ENCODE peak calls at places on chromosomes 16 and 17, in four cellular contexts. Q, J, O and E are unnamed samples.

GRCh38 chr17:51152766-51153209 is 571 bp upstream of the NME1 start:
- DNase-seq in Q (no peak), J (no peak), O (no peak), E (no peak)

GRCh38 chr17:45341389-45342158 is 24.8 kb upstream of the MAP3K14 start:
- DNase-seq in O (peak; percentile 30), Q (peak; percentile 81), J (no peak), E (peak; percentile 45)

GRCh38 chr17:75565066-75565465 is 22.5 kb upstream of the MYO15B start:
- DNase-seq in J (no peak), Q (no peak), O (no peak), E (no peak)

GRCh38 chr17:31250229-31250628 is 46.8 kb downstream of the OMG start:
- DNase-seq in Q (no peak), O (no peak), J (no peak), E (no peak)

GRCh38 chr17:72486806-72487205 is 366.0 kb downstream of the SOX9 start:
- DNase-seq in Q (no peak), J (no peak), O (no peak), E (no peak)

GRCh38 chr17:40450175-40450574 is 6.9 kb downstream of the IGFBP4 start:
- DNase-seq in O (no peak), Q (no peak), J (no peak), E (no peak)

GRCh38 chr17:45675012-45675411 is 109.1 kb upstream of the CRHR1 start:
- DNase-seq in J (no peak), O (no peak), Q (no peak), E (no peak)

GRCh38 chr16:69366431-69366830 is 14.8 kb upstream of the TMED6 start:
- DNase-seq in O (no peak), J (no peak), Q (no peak), E (no peak)

GRCh38 chr16:49523435-49524159 is 150.0 kb downstream of the C16orf78 start:
- DNase-seq in Q (no peak), O (no peak), J (no peak), E (no peak)

GRCh38 chr17:65398036-65398787 is 163.2 kb downstream of the AXIN2 start:
- DNase-seq in J (no peak), Q (no peak), O (no peak), E (no peak)

GRCh38 chr16:78764478-78764877 is 665.0 kb downstream of the WWOX start:
- DNase-seq in J (no peak), Q (no peak), O (no peak), E (no peak)

GRCh38 chr17:31739300-31739699 is 119.7 kb downstream of the COPRS start:
- DNase-seq in J (no peak), Q (no peak), O (no peak), E (no peak)

GRCh38 chr17:48012151-48012520 is 25.5 kb downstream of the COPZ2 start:
- DNase-seq in O (peak; percentile 84), J (peak; percentile 75), Q (peak; percentile 26), E (no peak)

GRCh38 chr16:17171250-17172143 is 299.3 kb downstream of the XYLT1 start:
- DNase-seq in Q (no peak), J (no peak), O (no peak), E (no peak)

GRCh38 chr16:30075503-30076275 is at the start of gene PPP4C:
- DNase-seq in O (peak; percentile 89), J (peak; percentile 92), Q (peak; percentile 94), E (peak; percentile 82)

GRCh38 chr17:78557598-78558039 is 19.6 kb downstream of the DNAH17 start:
- DNase-seq in O (no peak), J (no peak), Q (no peak), E (no peak)

GRCh38 chr16:10988164-10988803 is 43.9 kb downstream of the CLEC16A start:
- DNase-seq in Q (no peak), J (no peak), O (no peak), E (no peak)

GRCh38 chr16:87297918-87298631 is 19.1 kb downstream of the C16orf95 start:
- DNase-seq in O (peak; percentile 71), J (peak; percentile 57), Q (no peak), E (no peak)

GRCh38 chr16:55822280-55822810 is 10.6 kb downstream of the CES1 start:
- DNase-seq in Q (no peak), J (peak; percentile 19), O (no peak), E (no peak)

GRCh38 chr16:72963921-72964320 is 84.0 kb downstream of the ZFHX3 start:
- DNase-seq in O (no peak), J (no peak), Q (no peak), E (no peak)

GRCh38 chr17:49861150-49861884 is 13.4 kb upstream of the TAC4 start:
- DNase-seq in O (peak; percentile 48), Q (no peak), J (peak; percentile 65), E (no peak)

GRCh38 chr17:34252138-34252889 is 2.8 kb upstream of the CCL2 start:
- DNase-seq in O (no peak), J (peak; percentile 89), Q (peak; percentile 98), E (peak; percentile 85)

GRCh38 chr17:17661134-17661533 is 20.1 kb upstream of the RAI1 start:
- DNase-seq in Q (no peak), J (no peak), O (no peak), E (no peak)

GRCh38 chr17:69434164-69434579 is 19.7 kb downstream of the MAP2K6 start:
- DNase-seq in O (no peak), Q (peak; percentile 23), J (no peak), E (no peak)

GRCh38 chr17:10836966-10837599 is 804 bp downstream of the PIRT start:
- DNase-seq in J (no peak), O (no peak), Q (no peak), E (no peak)

GRCh38 chr16:79848739-79849518 is 248.4 kb upstream of the MAF start:
- DNase-seq in Q (no peak), O (no peak), J (no peak), E (no peak)

GRCh38 chr17:9797965-9798364 is 6.6 kb upstream of the DHRS7C start:
- DNase-seq in O (no peak), Q (no peak), J (no peak), E (no peak)

GRCh38 chr16:55832788-55833583 is at the start of gene CES1:
- DNase-seq in Q (peak; percentile 89), J (peak; percentile 41), O (no peak), E (no peak)

GRCh38 chr17:79888811-79889634 is 49.8 kb upstream of the CBX4 start:
- DNase-seq in O (no peak), Q (no peak), J (no peak), E (no peak)

GRCh38 chr16:20803192-20803560 is 3.1 kb downstream of the ERI2 start:
- DNase-seq in O (no peak), Q (no peak), J (no peak), E (no peak)

GRCh38 chr17:5535436-5535835 is 48.9 kb downstream of the NLRP1 start:
- DNase-seq in O (no peak), Q (no peak), J (no peak), E (no peak)

GRCh38 chr16:67100569-67101300 is 9.0 kb upstream of the PHAF1 start:
- DNase-seq in O (no peak), J (no peak), Q (no peak), E (no peak)

GRCh38 chr16:55756963-55757362 is 75.9 kb downstream of the CES1 start:
- DNase-seq in Q (no peak), J (no peak), O (no peak), E (no peak)

GRCh38 chr17:31595076-31595475 is 203.6 kb downstream of the RAB11FIP4 start:
- DNase-seq in Q (no peak), J (no peak), O (no peak), E (no peak)

GRCh38 chr17:64278614-64279013 is 15.6 kb upstream of the TEX2 start:
- DNase-seq in O (no peak), J (no peak), Q (no peak), E (peak; percentile 29)

GRCh38 chr17:64282753-64283080 is 19.7 kb upstream of the TEX2 start:
- DNase-seq in Q (no peak), J (no peak), O (no peak), E (no peak)

GRCh38 chr17:64277831-64278562 is 14.9 kb upstream of the TEX2 start:
- DNase-seq in Q (no peak), J (no peak), O (no peak), E (no peak)

GRCh38 chr17:64276961-64277505 is 14.0 kb upstream of the TEX2 start:
- DNase-seq in O (no peak), J (no peak), Q (no peak), E (no peak)

DNA sequence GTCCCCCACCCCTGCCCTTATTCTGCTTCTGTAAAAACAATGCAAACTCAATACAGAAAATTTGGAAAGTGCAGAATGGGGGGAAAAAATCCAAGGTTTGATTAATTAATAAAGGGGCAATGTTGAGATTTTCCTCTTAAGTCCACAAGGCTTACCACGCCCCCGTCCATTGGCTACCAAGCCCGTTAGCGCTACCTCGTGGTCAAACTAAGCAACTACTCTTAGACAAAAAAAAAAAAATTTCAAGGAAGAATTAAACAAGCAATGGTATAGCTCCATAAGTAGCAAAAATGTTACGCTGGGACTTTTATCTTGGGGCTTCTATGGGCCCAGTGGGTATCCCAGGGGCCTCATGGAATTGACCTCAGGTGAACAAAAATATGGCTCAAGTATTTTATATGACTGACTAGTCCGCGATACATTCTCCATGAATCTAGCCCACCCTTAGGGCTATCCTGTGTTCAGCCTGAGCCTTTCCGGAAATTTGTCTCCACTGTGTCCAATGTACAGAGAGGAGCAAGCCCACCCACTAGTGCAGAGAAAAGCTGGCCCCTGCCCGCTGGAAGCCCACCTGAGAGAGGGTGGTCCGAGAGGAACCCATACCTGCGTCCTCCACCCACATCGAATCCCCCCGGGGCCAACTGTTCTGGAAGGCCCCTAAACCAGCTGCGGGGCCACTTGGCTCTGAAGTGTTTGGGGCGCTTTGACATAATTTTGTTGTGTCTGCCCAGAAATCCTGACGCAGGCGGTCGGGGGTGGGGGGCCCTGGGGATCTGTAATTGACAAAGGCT is 19.1 kb upstream of the TEX2 start:
- DNase-seq in J (peak; percentile 63), O (peak; percentile 70), Q (peak; percentile 38), E (no peak)
- TF ChIP-seq CTCF in J (peak; percentile 66), O (peak; percentile 87), Q (peak; percentile 86), E (no peak)

GRCh38 chr17:62931101-62931500 is 34.9 kb upstream of the TANC2 start:
- DNase-seq in Q (no peak), J (no peak), O (no peak), E (no peak)
- TF ChIP-seq CTCF in Q (no peak), J (no peak), O (no peak), E (no peak)

DNA sequence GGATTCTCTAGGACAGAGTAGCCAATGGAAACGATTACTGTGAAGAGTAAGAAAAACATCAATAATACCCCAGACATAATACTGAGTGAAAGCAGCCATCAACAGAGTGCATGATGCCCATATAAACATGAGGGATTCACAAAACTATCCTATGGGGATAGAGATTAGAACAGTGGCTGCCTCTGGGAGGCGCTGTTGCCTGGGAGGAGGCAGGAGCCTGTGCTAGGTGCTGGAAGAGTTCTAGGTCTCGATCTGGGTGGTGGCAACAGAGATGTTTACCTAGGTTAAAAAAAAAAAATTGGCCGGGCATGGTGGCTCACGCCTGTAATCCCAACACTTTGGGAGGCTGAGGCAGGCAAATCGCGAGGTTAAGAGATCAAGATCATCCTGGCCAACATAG is 7.9 kb downstream of the FA2H start:
- DNase-seq in Q (no peak), O (no peak), J (no peak), E (no peak)
- TF ChIP-seq CTCF in Q (no peak), O (no peak), J (no peak), E (no peak)

DNA sequence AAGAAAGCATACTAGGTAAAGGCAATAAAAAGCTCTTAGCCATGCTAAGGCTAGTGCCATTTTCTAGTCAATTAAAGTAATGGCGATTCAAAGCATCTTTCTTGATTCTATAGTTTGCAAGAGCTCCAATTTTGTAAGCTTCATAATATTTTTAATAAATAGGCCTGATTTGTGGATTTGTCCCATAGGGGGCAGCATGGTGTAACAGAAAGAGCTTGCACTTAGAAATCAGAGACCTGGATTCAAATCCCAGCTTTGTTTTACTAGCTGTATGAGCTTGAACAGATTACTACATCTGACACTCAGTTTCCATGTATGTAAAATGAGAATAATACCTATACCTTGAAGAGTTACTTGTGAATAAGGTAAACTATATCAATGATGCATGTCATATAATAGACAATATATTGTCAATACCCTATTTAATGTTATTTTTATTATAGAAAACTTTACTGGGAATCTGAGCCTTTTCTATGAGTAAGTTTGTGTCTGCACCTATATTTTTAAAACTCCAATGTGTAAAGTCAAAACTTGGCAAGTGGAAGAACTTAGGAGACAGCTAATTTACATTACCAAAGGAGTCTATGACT is 93.6 kb upstream of the NOG start:
- DNase-seq in Q (no peak), J (no peak), O (no peak), E (no peak)
- TF ChIP-seq CTCF in Q (peak; percentile 57), J (peak; percentile 51), O (peak; percentile 65), E (no peak)